ENCODE peak calls at places on chromosomes 1 and 21, in five cellular contexts. H, T, L, K and U are unnamed samples.

GRCh38 chr1:77972080-77972479 is 6.8 kb downstream of the FUBP1 start:
- DNase-seq in K (no peak), T (no peak), L (no peak), H (no peak), U (no peak)

GRCh38 chr1:31196685-31197084 is 43.0 kb downstream of the NKAIN1 start:
- DNase-seq in H (peak), L (no peak), K (no peak), T (no peak), U (no peak)

GRCh38 chr1:31739281-31739853 is 24.8 kb downstream of the ADGRB2 start:
- DNase-seq in L (no peak), K (no peak), H (no peak), T (no peak), U (no peak)

GRCh38 chr1:20974069-20974468 is 187.0 kb upstream of the HP1BP3 start:
- DNase-seq in H (no peak), T (no peak), L (no peak), K (no peak), U (no peak)

GRCh38 chr1:230898748-230899147 is 30.4 kb upstream of the C1orf198 start:
- DNase-seq in T (no peak), K (no peak), H (no peak), L (no peak), U (no peak)

GRCh38 chr1:207838156-207839082 is 72.5 kb downstream of the CD34 start:
- DNase-seq in H (no peak), T (no peak), K (peak), L (no peak), U (peak)

GRCh38 chr1:54606096-54606989 is 17.0 kb downstream of the FAM151A start:
- DNase-seq in T (no peak), K (no peak), H (no peak), L (no peak), U (no peak)

GRCh38 chr1:202282017-202282335 is 59.8 kb downstream of the UBE2T start:
- DNase-seq in T (no peak), H (no peak), K (no peak), L (no peak), U (no peak)

GRCh38 chr1:24384251-24385090 is 29.1 kb downstream of the STPG1 start:
- DNase-seq in H (peak), K (peak), T (no peak), L (no peak), U (peak)

GRCh38 chr1:37570528-37571334 is 14.0 kb downstream of the DNALI1 start:
- DNase-seq in K (no peak), L (no peak), H (no peak), T (no peak), U (no peak)

GRCh38 chr1:163275222-163275621 is 46.5 kb upstream of the NUF2 start:
- DNase-seq in T (no peak), L (no peak), K (no peak), H (no peak), U (no peak)

GRCh38 chr1:150156868-150157603 is 7.3 kb downstream of the PLEKHO1 start:
- DNase-seq in L (no peak), K (no peak), H (no peak), T (no peak), U (no peak)

GRCh38 chr1:165612062-165612461 is 19.0 kb upstream of the MGST3 start:
- DNase-seq in T (no peak), H (no peak), L (no peak), K (no peak), U (no peak)

GRCh38 chr1:15007842-15008241 is 145.7 kb upstream of the TMEM51 start:
- DNase-seq in H (no peak), T (no peak), K (no peak), L (peak), U (no peak)

GRCh38 chr1:53349968-53350852 is 22.3 kb upstream of the LRP8 start:
- DNase-seq in H (no peak), T (no peak), L (no peak), K (peak), U (no peak)

GRCh38 chr21:14687277-14687642 is 141.1 kb upstream of the SAMSN1 start:
- DNase-seq in K (no peak), H (no peak), T (no peak), L (peak), U (no peak)

GRCh38 chr1:243313635-243314536 is 58.0 kb downstream of the SDCCAG8 start:
- DNase-seq in T (no peak), K (no peak), H (no peak), L (no peak), U (no peak)

GRCh38 chr1:232192781-232193450 is 437.0 kb downstream of the SIPA1L2 start:
- DNase-seq in H (no peak), K (no peak), L (no peak), T (no peak), U (peak)

GRCh38 chr1:29556657-29557056 is 320.3 kb downstream of the PTPRU start:
- DNase-seq in K (no peak), L (no peak), H (no peak), T (no peak), U (no peak)

GRCh38 chr1:65729308-65729707 is 63.4 kb upstream of the PDE4B start:
- DNase-seq in H (no peak), L (no peak), T (no peak), K (no peak), U (no peak)

GRCh38 chr1:67338642-67339041 is 31.0 kb downstream of the IL12RB2 start:
- DNase-seq in T (no peak), H (no peak), L (no peak), K (no peak), U (no peak)

GRCh38 chr21:45994738-45995685 is 13.4 kb downstream of the COL6A1 start:
- DNase-seq in K (no peak), T (no peak), H (no peak), L (no peak), U (no peak)

GRCh38 chr21:33661146-33661545 is 18.8 kb downstream of the ITSN1 start:
- DNase-seq in T (no peak), L (no peak), K (no peak), H (no peak), U (no peak)

GRCh38 chr1:28280501-28280900 is 21.2 kb downstream of the SESN2 start:
- DNase-seq in L (no peak), H (no peak), T (no peak), K (no peak), U (no peak)

GRCh38 chr1:37752583-37753471 is 12.1 kb downstream of the EPHA10 start:
- DNase-seq in L (no peak), K (peak), H (no peak), T (no peak), U (no peak)